ENCODE peak calls at places on chromosomes 6 and 20, in seven cellular contexts. E is IMR-90, R is trophoblast cell, F is mesendoderm, B is neuronal stem cell, M is mesenchymal stem cell, A is H1. G is an unnamed sample.

GRCh38 chr20:50487397-50487796 is 22.8 kb upstream of the PTPN1 start:
- DNase-seq in E (no peak), R (no peak), F (no peak), B (no peak), M (no peak), A (no peak), G (no peak)

GRCh38 chr6:135481786-135482369 is 15.7 kb downstream of the AHI1 start:
- DNase-seq in E (peak; percentile 19), R (no peak), F (no peak), B (no peak), M (peak; percentile 25), A (no peak), G (no peak)

GRCh38 chr6:148242180-148242579 is 100.5 kb upstream of the SASH1 start:
- DNase-seq in E (no peak), R (no peak), F (peak; percentile 28), B (no peak), M (no peak), A (no peak), G (no peak)

GRCh38 chr6:136962661-136963060 is 40.6 kb downstream of the SLC35D3 start:
- DNase-seq in E (no peak), R (no peak), F (peak; percentile 93), B (no peak), M (peak; percentile 4), A (no peak), G (peak; percentile 61)

GRCh38 chr6:145360865-145361264 is 374.5 kb downstream of the EPM2A start:
- DNase-seq in E (no peak), R (peak; percentile 5), F (peak; percentile 51), B (no peak), M (no peak), A (no peak), G (no peak)

GRCh38 chr6:154773610-154774089 is 40.4 kb downstream of the SCAF8 start:
- DNase-seq in E (no peak), R (no peak), F (no peak), B (no peak), M (no peak), A (no peak), G (no peak)

GRCh38 chr6:20534906-20535305 is 649 bp downstream of the CDKAL1 start:
- DNase-seq in E (no peak), R (no peak), F (no peak), B (no peak), M (no peak), A (no peak), G (no peak)

GRCh38 chr6:79522609-79523008 is 14.6 kb downstream of the LCA5 start:
- DNase-seq in E (no peak), R (no peak), F (no peak), B (no peak), M (no peak), A (no peak), G (no peak)

GRCh38 chr6:35327349-35328027 is 14.9 kb upstream of the PPARD start:
- DNase-seq in E (peak; percentile 55), R (peak; percentile 65), F (peak; percentile 76), B (no peak), M (peak; percentile 62), A (no peak), G (peak; percentile 79)

GRCh38 chr6:70225052-70225451 is 77.8 kb downstream of the COL9A1 start:
- DNase-seq in E (no peak), R (no peak), F (no peak), B (no peak), M (no peak), A (no peak), G (no peak)

GRCh38 chr6:42714098-42714761 is 8.2 kb downstream of the PRPH2 start:
- DNase-seq in E (peak; percentile 70), R (no peak), F (no peak), B (no peak), M (peak; percentile 82), A (no peak), G (no peak)

GRCh38 chr6:150142304-150142656 is 564 bp upstream of the PPP1R14C start:
- DNase-seq in E (no peak), R (no peak), F (peak; percentile 19), B (no peak), M (peak; percentile 5), A (no peak), G (no peak)

GRCh38 chr6:20800653-20801052 is 266.4 kb downstream of the CDKAL1 start:
- DNase-seq in E (no peak), R (no peak), F (no peak), B (no peak), M (no peak), A (no peak), G (no peak)

GRCh38 chr6:7256785-7257184 is 56.2 kb downstream of the SSR1 start:
- DNase-seq in E (no peak), R (no peak), F (no peak), B (no peak), M (no peak), A (no peak), G (no peak)

GRCh38 chr6:45432944-45433343 is 55.2 kb upstream of the SUPT3H start:
- DNase-seq in E (peak; percentile 80), R (no peak), F (no peak), B (no peak), M (peak; percentile 42), A (no peak), G (no peak)

GRCh38 chr6:121630716-121631115 is 195.3 kb downstream of the GJA1 start:
- DNase-seq in E (no peak), R (no peak), F (no peak), B (no peak), M (no peak), A (no peak), G (no peak)

DNA sequence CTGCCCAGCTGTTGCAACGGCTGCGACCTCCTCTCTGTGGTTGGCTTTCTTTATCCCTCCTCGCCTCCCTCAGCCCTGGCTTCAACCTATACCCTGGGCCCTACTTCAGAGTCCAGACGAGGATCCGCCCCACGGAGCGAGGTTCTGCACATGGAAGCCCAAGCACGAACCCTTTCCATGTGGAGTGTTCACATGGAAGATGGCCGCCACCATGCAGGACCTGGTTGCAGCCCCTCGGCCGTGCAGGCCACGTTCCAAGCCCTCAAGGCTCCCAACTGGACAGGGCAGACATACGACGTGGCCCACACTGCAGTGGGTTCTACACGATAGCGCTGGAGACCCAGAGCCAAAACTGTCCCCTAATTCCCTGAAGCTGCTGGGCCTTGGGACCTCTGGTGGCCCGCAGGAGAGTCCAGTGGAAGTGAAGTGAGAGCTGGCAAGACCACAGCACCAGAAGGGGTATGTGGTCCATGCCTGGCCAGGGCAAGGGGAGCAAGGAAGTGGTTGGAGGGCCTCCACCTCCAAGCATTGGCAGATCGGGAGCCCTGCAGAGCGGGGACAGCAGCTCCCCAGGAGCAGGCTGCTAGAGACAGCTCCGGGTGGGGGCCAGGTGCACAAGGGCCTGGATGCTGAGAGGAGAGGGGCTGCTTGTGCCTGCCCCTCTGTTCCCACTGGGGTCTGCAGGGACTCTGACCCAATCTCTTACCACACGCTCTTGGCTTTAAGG is 69.8 kb downstream of the GINS1 start:
- DNase-seq in E (no peak), R (no peak), F (no peak), B (no peak), M (no peak), A (no peak), G (no peak)
- H3K23ac ChIP-seq in E (no peak overlapping the region), R (no peak overlapping the region), F (no peak overlapping the region), B (peak overlapping the region; percentile 82), M (no peak overlapping the region), A (no peak overlapping the region), G (no peak overlapping the region)

GRCh38 chr20:61846741-61847419 is 218.8 kb downstream of the TAF4 start:
- DNase-seq in E (no peak), R (no peak), F (no peak), B (no peak), M (no peak), A (no peak), G (no peak)

GRCh38 chr20:61844621-61845020 is 221.1 kb downstream of the TAF4 start:
- DNase-seq in E (no peak), R (no peak), F (no peak), B (no peak), M (no peak), A (no peak), G (no peak)

GRCh38 chr20:61847420-61847748 is 218.3 kb downstream of the TAF4 start:
- DNase-seq in E (no peak), R (no peak), F (no peak), B (no peak), M (no peak), A (no peak), G (no peak)

GRCh38 chr20:61846074-61846473 is 219.6 kb downstream of the TAF4 start:
- DNase-seq in E (no peak), R (no peak), F (no peak), B (no peak), M (no peak), A (no peak), G (no peak)

DNA sequence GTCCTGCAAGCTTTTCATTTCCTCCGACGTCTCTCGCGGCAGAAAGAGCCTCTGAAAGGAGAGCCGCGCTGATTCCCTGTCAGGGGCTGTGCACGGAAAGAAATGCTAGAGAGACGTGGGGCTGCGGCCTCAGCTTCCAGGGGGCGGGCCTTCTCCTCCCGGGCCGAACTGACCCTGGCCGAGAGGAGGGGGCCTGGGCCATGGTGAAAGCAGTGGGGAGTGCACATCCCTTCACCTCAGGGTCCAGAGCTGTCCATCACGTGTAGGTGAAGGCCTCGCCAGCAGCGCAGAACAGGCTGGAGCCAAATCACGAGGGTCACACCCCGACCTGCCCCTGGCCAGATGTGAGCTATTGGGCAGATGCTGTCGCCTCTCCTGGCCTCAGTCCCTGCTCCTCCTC is 220.4 kb downstream of the TAF4 start:
- DNase-seq in E (no peak), R (no peak), F (no peak), B (peak; percentile 27), M (no peak), A (no peak), G (no peak)
- H3K23ac ChIP-seq in E (no peak overlapping the region), R (no peak overlapping the region), F (no peak overlapping the region), B (peak overlapping the region; percentile 49), M (no peak overlapping the region), A (no peak overlapping the region), G (no peak overlapping the region)

GRCh38 chr6:152775441-152775840 is 24.8 kb downstream of the VIP start:
- DNase-seq in E (no peak), R (no peak), F (no peak), B (no peak), M (no peak), A (no peak), G (no peak)

GRCh38 chr6:152771061-152771687 is 20.6 kb downstream of the VIP start:
- DNase-seq in E (no peak), R (no peak), F (peak; percentile 15), B (no peak), M (no peak), A (no peak), G (no peak)

GRCh38 chr6:152776833-152777232 is 26.2 kb downstream of the VIP start:
- DNase-seq in E (no peak), R (no peak), F (no peak), B (no peak), M (no peak), A (no peak), G (no peak)
- H3K23ac ChIP-seq in E (no peak overlapping the region), R (no peak overlapping the region), F (no peak overlapping the region), B (no peak overlapping the region), M (no peak overlapping the region), A (no peak overlapping the region), G (no peak overlapping the region)

DNA sequence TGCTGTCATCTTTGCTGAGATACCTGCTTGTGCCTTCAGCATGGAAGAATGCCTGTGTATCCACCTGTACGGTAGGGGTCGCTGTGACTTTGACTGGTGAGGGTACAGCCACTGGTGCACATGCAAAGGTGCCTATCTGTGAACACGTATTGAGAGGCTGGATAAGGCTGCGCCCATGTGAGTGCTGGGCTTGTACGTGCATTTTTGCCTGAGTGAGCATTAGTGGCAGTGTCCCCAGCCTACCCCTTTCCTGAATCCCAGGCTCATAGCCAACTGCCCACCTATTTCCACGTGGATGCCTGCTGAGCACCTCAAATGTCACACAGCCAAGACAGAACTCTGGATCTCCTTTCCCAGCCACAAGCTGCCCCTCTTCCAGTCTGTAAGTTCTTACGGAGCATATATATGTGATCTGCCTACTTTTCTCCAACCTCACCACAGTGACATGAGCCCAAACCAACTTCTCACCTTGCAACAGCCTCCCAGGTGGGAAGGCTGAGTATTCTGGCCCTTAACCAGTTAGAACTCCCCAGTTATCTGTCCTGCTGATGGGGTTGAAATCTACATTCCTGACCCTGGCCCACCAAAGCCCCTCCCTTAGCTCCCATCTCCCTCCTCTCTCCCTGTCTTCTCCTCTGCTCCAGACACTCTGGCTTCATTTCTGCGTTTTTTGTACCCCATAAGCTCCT is 1.1 kb upstream of the SLC2A10 start:
- DNase-seq in E (no peak), R (peak; percentile 42), F (peak; percentile 72), B (no peak), M (no peak), A (no peak), G (peak; percentile 78)
- H3K23ac ChIP-seq in E (no peak overlapping the region), R (no peak overlapping the region), F (no peak overlapping the region), B (peak overlapping the region; percentile 27), M (no peak overlapping the region), A (no peak overlapping the region), G (no peak overlapping the region)